ENCODE peak calls at places on chromosomes 4 and X, in seven cellular contexts. Q is occipital lobe; G is CD8-positive, alpha-beta memory T cell; I is astrocyte of the hippocampus; P is M059J; J is NCI-H1105; D is aorta. W is an unnamed sample.

GRCh38 chrX:26783512-26784225 is 567.7 kb downstream of the MAGEB5 start:
- DNase-seq in Q (no peak), J (no peak), P (peak; percentile 17), I (peak; percentile 49), D (no peak), G (no peak), W (no peak)

GRCh38 chr4:42618018-42618417 is 38.9 kb downstream of the ATP8A1 start:
- DNase-seq in I (no peak), J (no peak), Q (no peak), P (no peak), G (no peak), D (no peak), W (no peak)

GRCh38 chr4:187304131-187304530 is 580.5 kb upstream of the FAT1 start:
- DNase-seq in P (no peak), Q (no peak), I (no peak), D (no peak), J (no peak), G (no peak), W (no peak)

GRCh38 chr4:75895744-75896314 is 6.4 kb downstream of the PPEF2 start:
- DNase-seq in Q (no peak), J (no peak), P (peak; percentile 16), I (peak; percentile 37), G (no peak), D (no peak), W (no peak)

GRCh38 chr4:141636771-141637460 is 533 bp downstream of the IL15 start:
- DNase-seq in P (peak; percentile 68), Q (no peak), J (peak; percentile 2), I (peak; percentile 81), G (peak; percentile 8), D (peak; percentile 85), W (peak; percentile 55)

GRCh38 chr4:78765607-78766006 is 10.5 kb upstream of the BMP2K start:
- DNase-seq in I (no peak), J (no peak), G (no peak), D (no peak), Q (no peak), P (no peak), W (no peak)

GRCh38 chr4:78704981-78705757 is 71.0 kb upstream of the BMP2K start:
- DNase-seq in I (peak; percentile 63), G (no peak), J (no peak), D (no peak), P (peak; percentile 21), Q (no peak), W (no peak)

GRCh38 chr4:185945238-185945637 is 123.7 kb upstream of the TLR3 start:
- DNase-seq in I (no peak), Q (no peak), G (no peak), D (no peak), P (no peak), J (no peak), W (no peak)

GRCh38 chr4:105805501-105806120 is 89.7 kb upstream of the NPNT start:
- DNase-seq in I (no peak), G (no peak), Q (no peak), D (no peak), J (no peak), P (no peak), W (no peak)

GRCh38 chrX:25079020-25079419 is 63.3 kb upstream of the ARX start:
- DNase-seq in Q (no peak), D (no peak), I (no peak), J (no peak), P (no peak), G (no peak), W (no peak)

GRCh38 chr4:915595-915994 is 16.5 kb downstream of the GAK start:
- DNase-seq in Q (no peak), I (no peak), J (no peak), G (no peak), P (no peak), D (no peak), W (no peak)

GRCh38 chrX:30935985-30936384 is 46.9 kb upstream of the TAB3 start:
- DNase-seq in G (no peak), D (no peak), P (peak; percentile 16), J (no peak), I (peak; percentile 42), Q (no peak), W (no peak)

GRCh38 chrX:109218761-109219160 is 263.1 kb downstream of the GUCY2F start:
- DNase-seq in G (no peak), D (no peak), P (no peak), J (no peak), Q (no peak), I (no peak), W (no peak)

GRCh38 chrX:24728530-24728929 is 34.8 kb downstream of the POLA1 start:
- DNase-seq in G (no peak), I (no peak), P (no peak), J (no peak), D (no peak), Q (no peak), W (no peak)

GRCh38 chr4:173707658-173708415 is 177.8 kb upstream of the HAND2 start:
- DNase-seq in I (no peak), P (no peak), D (no peak), J (no peak), Q (no peak), G (no peak), W (no peak)

GRCh38 chrX:41666251-41666650 is 22.5 kb upstream of the GPR34 start:
- DNase-seq in I (no peak), Q (no peak), G (no peak), J (no peak), D (no peak), P (peak; percentile 3), W (no peak)

GRCh38 chrX:46755656-46756055 is 3.3 kb downstream of the SLC9A7 start:
- DNase-seq in P (no peak), Q (no peak), I (no peak), J (no peak), G (no peak), D (no peak), W (no peak)

GRCh38 chrX:107845625-107846024 is 20.0 kb downstream of the MID2 start:
- DNase-seq in Q (no peak), G (no peak), D (no peak), J (no peak), I (no peak), P (no peak), W (no peak)

GRCh38 chr4:1410491-1411325 is 4.5 kb upstream of the NKX1-1 start:
- DNase-seq in J (no peak), P (peak; percentile 19), D (peak; percentile 85), Q (no peak), I (peak; percentile 79), G (no peak), W (peak; percentile 34)

GRCh38 chr4:107826427-107826980 is 1.8 kb downstream of the SGMS2 start:
- DNase-seq in J (no peak), Q (no peak), P (no peak), G (no peak), D (no peak), I (no peak), W (no peak)

GRCh38 chr4:185358514-185359433 is 37.0 kb downstream of the LRP2BP start:
- DNase-seq in G (no peak), Q (no peak), P (peak; percentile 83), I (peak; percentile 75), D (peak; percentile 59), J (no peak), W (no peak)

GRCh38 chr4:185535818-185536729 is 767 bp upstream of the PDLIM3 start:
- DNase-seq in P (peak; percentile 11), G (no peak), I (peak; percentile 32), Q (no peak), J (no peak), D (peak; percentile 73), W (peak; percentile 51)

GRCh38 chr4:87839309-87839946 is 6.7 kb downstream of the MEPE start:
- DNase-seq in G (no peak), P (peak; percentile 26), Q (no peak), D (no peak), J (peak; percentile 1), I (peak; percentile 63), W (no peak)

GRCh38 chrX:118350715-118351114 is 4.8 kb downstream of the WDR44 start:
- DNase-seq in J (no peak), I (no peak), Q (no peak), P (peak; percentile 42), G (no peak), D (no peak), W (no peak)

GRCh38 chr4:140372607-140373327 is 679 bp upstream of the SCOC start:
- DNase-seq in P (peak; percentile 25), G (peak; percentile 2), D (no peak), I (peak; percentile 34), Q (no peak), J (no peak), W (peak; percentile 11)

GRCh38 chr4:101307901-101308300 is 39.4 kb downstream of the PPP3CA start:
- DNase-seq in G (no peak), D (no peak), Q (no peak), J (no peak), P (no peak), I (no peak), W (no peak)

GRCh38 chrX:136525738-136526606 is 6.0 kb upstream of the VGLL1 start:
- DNase-seq in P (peak; percentile 93), J (no peak), Q (no peak), I (peak; percentile 87), G (no peak), D (peak; percentile 83), W (peak; percentile 18)